ENCODE peak calls at places on chromosomes 5 and 9, in five cellular contexts. I is IMR-90, E is spleen, F is ovary, O is A673. R is an unnamed sample.

GRCh38 chr9:113562653-113563381 is 99.3 kb downstream of the RGS3 start:
- DNase-seq in I (no peak), E (peak; percentile 59), F (no peak), O (no peak), R (no peak)

GRCh38 chr9:33273266-33273971 is 8.6 kb downstream of the CHMP5 start:
- DNase-seq in I (peak; percentile 59), E (no peak), F (no peak), O (no peak), R (no peak)

GRCh38 chr9:107534510-107535078 is 45.0 kb upstream of the KLF4 start:
- DNase-seq in I (no peak), E (no peak), F (no peak), O (no peak), R (no peak)

GRCh38 chr5:142959683-142960308 is 189.6 kb downstream of the ARHGAP26 start:
- DNase-seq in I (peak; percentile 45), E (no peak), F (no peak), O (no peak), R (no peak)

GRCh38 chr5:135223404-135223803 is 175.6 kb downstream of the MACROH2A1 start:
- DNase-seq in I (no peak), E (no peak), F (peak; percentile 1), O (no peak), R (no peak)

GRCh38 chr5:85868070-85868469 is 749.7 kb upstream of the COX7C start:
- DNase-seq in I (no peak), E (no peak), F (no peak), O (no peak), R (no peak)

GRCh38 chr9:89970701-89971100 is 365.9 kb downstream of the GADD45G start:
- DNase-seq in I (no peak), E (no peak), F (no peak), O (no peak), R (no peak)

GRCh38 chr5:41071242-41071641 is at the start of gene MROH2B:
- DNase-seq in I (no peak), E (no peak), F (no peak), O (no peak), R (no peak)

GRCh38 chr5:119454171-119454570 is 1.9 kb downstream of the HSD17B4 start:
- DNase-seq in I (no peak), E (no peak), F (no peak), O (no peak), R (no peak)
- H3K4me3 ChIP-seq in I (no peak overlapping the region), E (no peak overlapping the region), F (no peak overlapping the region), O (no peak overlapping the region), R (no peak overlapping the region)

DNA sequence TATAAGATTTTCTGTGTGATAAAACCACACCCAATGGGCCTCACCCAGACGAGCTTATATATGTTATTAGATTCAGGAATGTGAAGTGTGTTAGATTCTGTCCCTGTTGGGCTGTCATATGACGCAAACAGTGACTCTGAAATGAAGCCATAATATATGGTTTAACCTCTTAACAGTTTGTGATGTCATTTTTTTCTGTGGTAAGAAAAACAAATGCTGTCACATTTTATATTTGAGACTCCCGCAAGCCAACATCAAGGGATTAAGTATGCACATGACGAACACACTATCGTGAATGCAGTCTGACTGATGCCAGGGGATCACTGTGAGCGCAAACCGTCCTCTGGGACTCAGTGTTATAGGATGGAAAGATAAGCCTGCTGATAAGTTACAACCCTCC is 321.7 kb downstream of the SH3GL2 start:
- DNase-seq in I (peak; percentile 10), E (no peak), F (no peak), O (no peak), R (no peak)
- H3K27me3 ChIP-seq in I (peaks cover 6% of the 10 kb centered on the region), E (no peaks in the 10 kb centered on the region), F (no peaks in the 10 kb centered on the region), O (peaks cover 9% of the 10 kb centered on the region), R (no peaks in the 10 kb centered on the region)

GRCh38 chr5:31232273-31232888 is 38.9 kb downstream of the CDH6 start:
- DNase-seq in I (peak; percentile 74), E (no peak), F (no peak), O (peak; percentile 84), R (peak; percentile 62)
- TF ChIP-seq CTCF in I (peak; percentile 92), E (peak; percentile 7), F (no peak), O (peak; percentile 88), R (peak; percentile 72)

DNA sequence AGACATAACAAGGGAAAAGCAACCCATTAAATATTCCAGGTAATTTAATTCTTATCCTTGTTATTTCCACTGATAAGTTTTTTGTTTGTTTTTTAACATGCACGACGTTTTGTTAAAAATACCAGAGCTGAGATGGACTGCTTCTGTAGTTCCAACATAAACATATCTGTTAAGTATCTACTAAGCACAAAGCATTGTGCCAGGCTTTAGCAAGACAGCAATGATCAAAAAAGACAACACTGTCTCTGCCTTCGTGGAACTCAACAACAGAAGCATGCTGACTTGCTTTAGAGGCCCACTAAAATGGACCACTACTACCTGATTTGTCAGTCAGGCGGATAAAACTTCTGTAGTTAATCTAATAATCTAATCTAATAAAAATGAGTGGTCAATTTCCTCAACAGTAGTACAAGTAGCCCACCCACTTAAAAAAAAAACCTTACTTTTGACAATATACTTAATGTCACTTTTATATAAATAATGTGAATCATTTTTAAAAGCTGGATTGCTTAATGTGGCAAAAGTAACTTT is 3.1 kb downstream of the RAB14 start:
- DNase-seq in I (no peak), E (no peak), F (no peak), O (no peak), R (no peak)
- H3K4me3 ChIP-seq in I (peak overlapping the region; percentile 12), E (no peak overlapping the region), F (no peak overlapping the region), O (peak overlapping the region; percentile 92), R (peak overlapping the region; percentile 96)

GRCh38 chr5:115181757-115182156 is 12.0 kb upstream of the TRIM36 start:
- DNase-seq in I (no peak), E (no peak), F (no peak), O (no peak), R (no peak)
- H3K27me3 ChIP-seq in I (peaks cover 62% of the 10 kb centered on the region), E (peaks cover 49% of the 10 kb centered on the region), F (no peaks in the 10 kb centered on the region), O (peaks cover 23% of the 10 kb centered on the region), R (peaks cover 33% of the 10 kb centered on the region)

DNA sequence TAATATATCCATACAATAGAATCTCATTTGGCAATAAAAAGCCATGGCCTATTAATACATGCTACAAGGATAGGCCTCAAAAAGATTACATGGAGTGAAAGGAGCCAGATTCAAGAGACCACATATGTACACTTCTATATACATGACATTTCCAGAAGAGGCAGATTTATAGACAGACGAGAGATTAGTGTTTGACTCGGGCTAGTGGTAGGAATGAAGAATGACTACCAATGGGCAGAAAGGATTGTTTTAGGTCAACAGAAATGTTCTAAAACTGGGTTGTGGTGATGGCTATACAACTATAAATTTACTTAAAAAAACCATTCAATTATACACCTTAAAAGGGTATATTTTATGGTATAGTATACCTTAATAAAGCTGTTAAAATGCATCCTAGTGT is 41.9 kb downstream of the SETX start:
- DNase-seq in I (no peak), E (no peak), F (no peak), O (no peak), R (no peak)
- TF ChIP-seq CTCF in I (peak; percentile 9), E (no peak), F (no peak), O (peak; percentile 27), R (no peak)

GRCh38 chr9:73154760-73155159 is 3.1 kb downstream of the ANXA1 start:
- DNase-seq in I (peak; percentile 25), E (no peak), F (no peak), O (peak; percentile 21), R (peak; percentile 30)
- H3K4me3 ChIP-seq in I (no peak overlapping the region), E (no peak overlapping the region), F (no peak overlapping the region), O (peak overlapping the region; percentile 65), R (no peak overlapping the region)

DNA sequence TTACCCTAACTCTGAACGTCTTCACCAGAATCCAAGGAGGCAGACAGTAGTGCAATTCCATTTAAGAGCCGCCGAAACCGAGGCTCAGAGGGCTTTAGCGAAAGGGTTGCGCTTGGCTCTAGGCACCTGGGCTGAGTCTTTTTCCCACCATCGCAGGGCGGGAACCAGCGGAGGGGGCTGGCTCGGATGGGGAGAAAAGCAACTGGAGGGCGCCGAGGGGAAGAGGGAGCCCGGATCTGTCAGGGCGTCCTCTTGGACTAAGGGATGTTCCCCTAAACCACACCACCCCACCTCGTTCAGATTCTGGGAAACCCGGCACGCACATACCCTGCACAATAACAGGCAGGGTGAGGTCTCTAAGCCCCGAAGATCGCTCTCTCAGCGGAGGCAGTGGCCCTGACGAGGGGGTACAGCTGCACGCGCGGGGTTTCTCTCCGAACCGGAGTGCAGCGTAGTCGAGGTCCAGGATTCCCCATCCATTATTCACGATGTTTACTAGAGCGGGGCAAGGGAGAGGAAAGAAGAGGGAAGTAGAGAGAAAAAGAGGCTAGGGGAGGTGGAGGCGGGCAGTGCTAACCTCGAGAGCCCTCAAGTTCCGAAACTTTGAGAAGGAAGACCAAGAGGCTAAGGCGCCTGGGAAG is 1.3 kb upstream of the POU4F3 start:
- DNase-seq in I (no peak), E (no peak), F (no peak), O (no peak), R (no peak)
- H3K27me3 ChIP-seq in I (peaks cover 87% of the 10 kb centered on the region), E (peaks cover 65% of the 10 kb centered on the region), F (no peaks in the 10 kb centered on the region), O (peaks cover 99% of the 10 kb centered on the region), R (peaks cover 68% of the 10 kb centered on the region)

GRCh38 chr5:95891499-95891898 is 69.0 kb upstream of the GLRX start:
- DNase-seq in I (no peak), E (no peak), F (no peak), O (no peak), R (no peak)

GRCh38 chr5:95895771-95896170 is 65.9 kb downstream of the ELL2 start:
- DNase-seq in I (no peak), E (no peak), F (no peak), O (no peak), R (no peak)

GRCh38 chr5:95887977-95888376 is 65.5 kb upstream of the GLRX start:
- DNase-seq in I (no peak), E (no peak), F (no peak), O (no peak), R (no peak)

GRCh38 chr5:95895223-95895622 is 66.4 kb downstream of the ELL2 start:
- DNase-seq in I (no peak), E (no peak), F (no peak), O (no peak), R (no peak)

GRCh38 chr5:95892784-95893354 is 68.8 kb downstream of the ELL2 start:
- DNase-seq in I (no peak), E (no peak), F (no peak), O (peak; percentile 72), R (no peak)
- TF ChIP-seq CTCF in I (peak; percentile 44), E (no peak), F (no peak), O (peak; percentile 70), R (peak; percentile 25)